ENCODE peak calls at places on chromosomes 6 and 20, in eight cellular contexts. J is fibroblast of mammary gland, O is mammary epithelial cell, U is MCF 10A, Y is neural progenitor cell, Z is spleen, D is epithelial cell of esophagus, M is PC-9. X is an unnamed sample.

GRCh38 chr6:11424395-11425050 is 113.0 kb upstream of the TMEM170B start:
- DNase-seq in O (peak), Y (no peak), M (peak), U (no peak), J (no peak), D (peak), Z (no peak), X (no peak)

GRCh38 chr6:119308048-119308570 is 41.5 kb downstream of the MAN1A1 start:
- DNase-seq in M (no peak), Y (no peak), J (peak), O (peak), Z (no peak), D (peak), U (peak), X (no peak)

GRCh38 chr6:158591134-158591809 is 31.4 kb downstream of the TMEM181 start:
- DNase-seq in Y (no peak), J (no peak), D (no peak), U (no peak), O (no peak), M (no peak), Z (no peak), X (no peak)

GRCh38 chr6:52598123-52598823 is 21.4 kb upstream of the TRAM2 start:
- DNase-seq in O (no peak), J (peak), M (no peak), U (peak), D (peak), Z (no peak), Y (peak), X (peak)

GRCh38 chr6:44054635-44055559 is 72.4 kb downstream of the MRPL14 start:
- DNase-seq in O (peak), U (peak), Y (no peak), M (no peak), D (peak), Z (peak), J (peak), X (no peak)

GRCh38 chr6:88908598-88909548 is 54.5 kb downstream of the RNGTT start:
- DNase-seq in Y (no peak), D (peak), M (no peak), U (peak), O (peak), Z (no peak), J (peak), X (no peak)

GRCh38 chr20:47998736-47999135 is 213.5 kb upstream of the SULF2 start:
- DNase-seq in Y (peak), U (no peak), D (no peak), J (no peak), Z (no peak), M (no peak), O (no peak), X (no peak)

GRCh38 chr20:59043698-59044097 is 1.1 kb upstream of the PRELID3B start:
- DNase-seq in Y (no peak), D (peak), U (no peak), Z (no peak), O (peak), J (peak), M (no peak), X (no peak)

GRCh38 chr6:139534472-139535115 is 160.1 kb upstream of the CITED2 start:
- DNase-seq in D (no peak), O (no peak), Z (no peak), M (no peak), J (no peak), U (no peak), Y (no peak), X (no peak)

GRCh38 chr6:130364224-130364780 is 1.5 kb upstream of the TMEM200A start:
- DNase-seq in M (no peak), Z (no peak), J (no peak), D (no peak), U (no peak), O (no peak), Y (no peak), X (no peak)

GRCh38 chr6:107128175-107128574 is 12.9 kb upstream of the BEND3 start:
- DNase-seq in J (peak), Y (no peak), O (no peak), U (peak), Z (no peak), D (no peak), M (no peak), X (no peak)

GRCh38 chr20:14644698-14645097 is 307.3 kb upstream of the FLRT3 start:
- DNase-seq in Z (no peak), Y (no peak), O (no peak), J (no peak), U (no peak), M (no peak), D (no peak), X (no peak)

GRCh38 chr6:51350308-51350904 is 531.7 kb downstream of the TFAP2B start:
- DNase-seq in Z (no peak), M (no peak), U (peak), O (no peak), D (peak), J (peak), Y (no peak), X (no peak)

GRCh38 chr20:63096681-63097335 is 90.0 kb upstream of the BHLHE23 start:
- DNase-seq in Y (no peak), Z (peak), U (no peak), D (no peak), M (no peak), O (no peak), J (no peak), X (no peak)

GRCh38 chr6:104828478-104828877 is 31.2 kb downstream of the HACE1 start:
- DNase-seq in O (no peak), J (no peak), Y (no peak), M (no peak), D (no peak), U (no peak), Z (no peak), X (no peak)

GRCh38 chr20:43188861-43189613 is 669 bp downstream of the PTPRT start:
- DNase-seq in U (no peak), J (no peak), M (no peak), D (no peak), Y (peak), O (no peak), Z (no peak), X (no peak)

GRCh38 chr6:116371384-116372209 is 850 bp downstream of the DSE start:
- DNase-seq in Z (peak), D (peak), O (peak), J (peak), M (peak), Y (peak), U (peak), X (peak)

GRCh38 chr20:15205023-15205422 is 867.6 kb upstream of the FLRT3 start:
- DNase-seq in J (no peak), Z (no peak), D (no peak), O (no peak), Y (no peak), U (no peak), M (no peak), X (no peak)

GRCh38 chr6:54860132-54860531 is 13.6 kb downstream of the FAM83B start:
- DNase-seq in D (no peak), U (no peak), Z (no peak), J (no peak), O (no peak), Y (no peak), M (no peak), X (no peak)

GRCh38 chr6:110875548-110876169 is 1.1 kb downstream of the AMD1 start:
- DNase-seq in D (peak), Z (peak), O (peak), U (peak), J (no peak), Y (peak), M (peak), X (no peak)

GRCh38 chr6:92756912-92757311 is 662.4 kb downstream of the EPHA7 start:
- DNase-seq in J (peak), Y (no peak), O (peak), D (peak), U (peak), Z (no peak), M (no peak), X (no peak)

GRCh38 chr6:16273266-16273665 is 34.9 kb downstream of the GMPR start:
- DNase-seq in O (no peak), M (no peak), J (peak), D (peak), U (peak), Y (no peak), Z (no peak), X (no peak)

GRCh38 chr6:43812850-43813584 is 43.0 kb downstream of the VEGFA start:
- DNase-seq in J (peak), D (no peak), Z (no peak), M (peak), Y (peak), U (no peak), O (no peak), X (peak)

GRCh38 chr20:23061713-23062561 is 12.5 kb upstream of the THBD start:
- DNase-seq in J (peak), Z (no peak), Y (peak), D (peak), O (no peak), M (peak), U (peak), X (no peak)

GRCh38 chr6:111689419-111689818 is 83.7 kb upstream of the TRAF3IP2 start:
- DNase-seq in U (no peak), J (no peak), M (no peak), O (no peak), D (no peak), Y (no peak), Z (no peak), X (no peak)

GRCh38 chr6:105274678-105275077 is 94.9 kb upstream of the POPDC3 start:
- DNase-seq in U (no peak), Z (no peak), J (no peak), Y (no peak), O (no peak), M (no peak), D (no peak), X (no peak)

GRCh38 chr20:48733296-48733790 is 94.5 kb downstream of the PREX1 start:
- DNase-seq in O (no peak), M (no peak), J (no peak), Z (no peak), U (peak), Y (no peak), D (no peak), X (no peak)

GRCh38 chr6:37103169-37104039 is 66.5 kb upstream of the PIM1 start:
- DNase-seq in D (peak), O (peak), Y (peak), M (peak), Z (peak), J (no peak), U (peak), X (peak)

GRCh38 chr20:62351469-62352401 is 15.4 kb downstream of the LAMA5 start:
- DNase-seq in Y (no peak), M (no peak), O (no peak), U (no peak), J (no peak), D (no peak), Z (no peak), X (no peak)

GRCh38 chr20:16246870-16247269 is 326.4 kb downstream of the KIF16B start:
- DNase-seq in Z (no peak), D (no peak), M (no peak), U (no peak), J (no peak), O (no peak), Y (no peak), X (no peak)

GRCh38 chr20:16245879-16246278 is 327.4 kb downstream of the KIF16B start:
- DNase-seq in J (no peak), D (no peak), O (no peak), U (no peak), Z (no peak), Y (no peak), M (no peak), X (no peak)

GRCh38 chr20:16243470-16243869 is 329.8 kb downstream of the KIF16B start:
- DNase-seq in Y (no peak), O (no peak), J (no peak), D (no peak), U (no peak), M (no peak), Z (no peak), X (no peak)

GRCh38 chr20:16240355-16240754 is 332.9 kb downstream of the KIF16B start:
- DNase-seq in D (no peak), Y (no peak), Z (no peak), J (no peak), U (no peak), O (no peak), M (no peak), X (no peak)

DNA sequence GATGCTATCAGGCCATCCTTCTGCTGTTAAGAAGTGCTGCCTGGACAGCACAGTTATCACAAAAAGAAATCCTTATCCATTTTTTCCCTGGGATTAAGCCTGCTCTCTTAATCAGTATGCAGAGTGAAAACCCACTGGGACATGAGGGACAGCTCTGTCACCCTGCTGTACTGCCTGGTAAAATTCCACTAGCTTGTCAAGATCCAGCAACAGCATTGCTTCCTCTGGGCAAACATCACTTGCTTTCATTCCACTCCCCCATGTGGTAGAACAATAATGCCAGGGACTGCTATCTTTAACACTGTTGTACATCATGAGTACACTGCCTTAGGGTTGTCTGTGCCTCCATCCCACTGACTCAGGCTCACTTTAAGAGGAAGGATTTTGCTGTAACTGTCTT is 331.3 kb downstream of the KIF16B start:
- DNase-seq in Z (no peak), Y (no peak), D (peak), U (peak), O (peak), J (no peak), M (no peak), X (no peak)
- TF ChIP-seq CTCF in Z (peak), Y (peak), D (no peak), U (no peak), O (peak), J (no peak), M (no peak), X (no peak)

GRCh38 chr6:156980515-156980914 is 203.3 kb downstream of the ARID1B start:
- DNase-seq in Z (no peak), D (peak), M (peak), Y (peak), J (no peak), O (no peak), U (peak), X (no peak)

GRCh38 chr6:156976144-156977088 is 199.2 kb downstream of the ARID1B start:
- DNase-seq in U (no peak), D (no peak), Z (no peak), J (peak), O (peak), Y (peak), M (no peak), X (no peak)

GRCh38 chr6:156978948-156979347 is 201.8 kb downstream of the ARID1B start:
- DNase-seq in O (no peak), M (no peak), Y (no peak), U (no peak), Z (no peak), D (no peak), J (no peak), X (no peak)

GRCh38 chr6:156975414-156975813 is 198.2 kb downstream of the ARID1B start:
- DNase-seq in Y (no peak), M (no peak), O (no peak), J (no peak), Z (no peak), D (no peak), U (no peak), X (no peak)

GRCh38 chr6:156977527-156978291 is 200.5 kb downstream of the ARID1B start:
- DNase-seq in J (peak), D (peak), Y (no peak), Z (no peak), U (peak), M (no peak), O (peak), X (no peak)
- TF ChIP-seq CTCF in J (no peak), D (no peak), Y (no peak), Z (no peak), U (no peak), M (no peak), O (no peak), X (no peak)

GRCh38 chr6:24994812-24995211 is 59.1 kb upstream of the RIPOR2 start:
- DNase-seq in Z (no peak), U (no peak), D (no peak), J (no peak), M (no peak), Y (no peak), O (no peak), X (no peak)
- TF ChIP-seq CTCF in Z (no peak), U (no peak), D (no peak), J (peak), M (no peak), Y (no peak), O (peak), X (no peak)

DNA sequence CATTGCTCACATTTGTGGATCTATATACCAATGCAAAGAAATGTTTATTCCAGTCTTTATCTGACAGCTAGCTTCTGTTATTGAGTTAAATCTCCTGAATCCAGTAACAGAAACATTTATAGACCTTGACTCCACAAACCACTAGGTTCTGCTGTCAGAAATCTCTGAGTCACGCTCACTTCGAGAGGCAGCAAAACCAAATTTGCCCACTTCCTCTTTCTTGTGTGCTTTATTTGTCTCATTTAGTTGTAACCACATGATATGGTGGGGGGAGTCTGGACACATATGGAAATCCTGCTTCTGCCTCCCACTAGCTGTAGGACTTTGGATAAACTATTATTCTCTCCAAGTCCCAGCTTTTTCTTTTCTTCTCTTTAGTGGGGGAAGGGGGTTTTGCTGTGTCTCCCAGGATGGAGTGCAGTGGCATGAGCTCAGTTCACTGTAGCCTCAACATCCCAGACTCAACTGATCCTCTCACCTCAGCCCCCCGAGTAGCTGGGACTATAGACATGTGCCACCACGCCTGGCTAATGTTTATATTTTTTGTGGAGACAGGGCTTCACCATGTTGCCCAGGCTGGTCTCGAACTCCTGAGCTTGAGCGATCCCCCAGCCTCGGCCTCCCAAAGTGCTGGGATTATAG is 54.4 kb downstream of the IPCEF1 start:
- DNase-seq in J (peak), Y (no peak), U (no peak), Z (no peak), D (peak), M (no peak), O (peak), X (no peak)
- TF ChIP-seq CTCF in J (no peak), Y (no peak), U (no peak), Z (no peak), D (no peak), M (no peak), O (no peak), X (no peak)

GRCh38 chr20:49821850-49822249 is 9.2 kb downstream of the SLC9A8 start:
- DNase-seq in M (peak), O (peak), D (no peak), U (peak), Z (no peak), Y (no peak), J (peak), X (peak)
- TF ChIP-seq CTCF in M (peak), O (peak), D (peak), U (no peak), Z (no peak), Y (no peak), J (peak), X (no peak)

GRCh38 chr20:57932227-57932864 is 222.5 kb upstream of the PMEPA1 start:
- DNase-seq in J (no peak), M (no peak), Z (no peak), O (no peak), Y (no peak), U (no peak), D (no peak), X (no peak)

GRCh38 chr20:57930328-57930727 is 220.5 kb upstream of the PMEPA1 start:
- DNase-seq in Y (peak), J (no peak), D (no peak), Z (no peak), U (no peak), O (no peak), M (no peak), X (no peak)

GRCh38 chr20:57922701-57923100 is 212.9 kb upstream of the PMEPA1 start:
- DNase-seq in U (no peak), Y (no peak), M (no peak), Z (no peak), O (no peak), D (no peak), J (no peak), X (no peak)

GRCh38 chr20:57927376-57927775 is 217.6 kb upstream of the PMEPA1 start:
- DNase-seq in Y (no peak), D (no peak), M (no peak), O (no peak), Z (no peak), U (no peak), J (no peak), X (no peak)

GRCh38 chr20:57928181-57928967 is 218.6 kb upstream of the PMEPA1 start:
- DNase-seq in J (no peak), Y (no peak), O (peak), M (peak), U (no peak), D (no peak), Z (no peak), X (no peak)
- TF ChIP-seq CTCF in J (no peak), Y (no peak), O (no peak), M (no peak), U (no peak), D (no peak), Z (no peak), X (no peak)

GRCh38 chr20:55978550-55978949 is 26.8 kb downstream of the CBLN4 start:
- DNase-seq in Y (no peak), D (no peak), M (no peak), O (no peak), U (no peak), Z (no peak), J (no peak), X (no peak)
- TF ChIP-seq CTCF in Y (no peak), D (no peak), M (no peak), O (no peak), U (no peak), Z (no peak), J (no peak), X (no peak)

X was measured in Calu3.